ENCODE peak calls at places on chromosome 19, in six cellular contexts. One of them, this sample, is unnamed.

GRCh38 chr19:7483720-7484201 is 5.1 kb downstream of the PEX11G start:
- DNase-seq in NCI-H774: no peak
- DNase-seq in posterior cingulate gyrus: no peak
- DNase-seq in AG09309: no peak
- DNase-seq in skeletal muscle cell: no peak
- DNase-seq in GM04504: no peak
- DNase-seq in this sample: no peak

GRCh38 chr19:9917322-9917721 is 19.0 kb downstream of the OLFM2 start:
- DNase-seq in NCI-H774: peak; percentile 45
- DNase-seq in posterior cingulate gyrus: no peak
- DNase-seq in AG09309: no peak
- DNase-seq in skeletal muscle cell: no peak
- DNase-seq in GM04504: no peak
- DNase-seq in this sample: no peak

GRCh38 chr19:37867831-37868230 is 38.6 kb downstream of the WDR87 start:
- DNase-seq in skeletal muscle cell: peak; percentile 34
- DNase-seq in GM04504: peak; percentile 65
- DNase-seq in posterior cingulate gyrus: no peak
- DNase-seq in NCI-H774: no peak
- DNase-seq in AG09309: peak; percentile 37
- DNase-seq in this sample: no peak

GRCh38 chr19:51567583-51567982 is 3.5 kb upstream of the ZNF175 start:
- DNase-seq in AG09309: no peak
- DNase-seq in skeletal muscle cell: no peak
- DNase-seq in NCI-H774: no peak
- DNase-seq in GM04504: no peak
- DNase-seq in posterior cingulate gyrus: no peak
- DNase-seq in this sample: no peak

GRCh38 chr19:6532244-6532999 is 1.6 kb downstream of the TNFSF9 start:
- DNase-seq in posterior cingulate gyrus: no peak
- DNase-seq in NCI-H774: no peak
- DNase-seq in GM04504: no peak
- DNase-seq in skeletal muscle cell: no peak
- DNase-seq in AG09309: no peak
- DNase-seq in this sample: no peak

GRCh38 chr19:38209671-38210457 is 14.2 kb downstream of the DPF1 start:
- DNase-seq in posterior cingulate gyrus: peak; percentile 88
- DNase-seq in skeletal muscle cell: peak; percentile 29
- DNase-seq in GM04504: no peak
- DNase-seq in NCI-H774: no peak
- DNase-seq in AG09309: no peak
- DNase-seq in this sample: no peak

GRCh38 chr19:55156202-55157063 is 1.1 kb downstream of the TNNI3 start:
- DNase-seq in NCI-H774: peak; percentile 88
- DNase-seq in skeletal muscle cell: no peak
- DNase-seq in AG09309: no peak
- DNase-seq in posterior cingulate gyrus: no peak
- DNase-seq in GM04504: peak; percentile 14
- DNase-seq in this sample: no peak

GRCh38 chr19:46955114-46955812 is 64.4 kb upstream of the NPAS1 start:
- DNase-seq in NCI-H774: no peak
- DNase-seq in GM04504: no peak
- DNase-seq in AG09309: no peak
- DNase-seq in skeletal muscle cell: no peak
- DNase-seq in posterior cingulate gyrus: no peak
- DNase-seq in this sample: no peak

GRCh38 chr19:2490659-2491058 is 14.7 kb downstream of the GADD45B start:
- DNase-seq in NCI-H774: no peak
- DNase-seq in posterior cingulate gyrus: no peak
- DNase-seq in skeletal muscle cell: no peak
- DNase-seq in GM04504: no peak
- DNase-seq in AG09309: no peak
- DNase-seq in this sample: no peak

GRCh38 chr19:2631213-2631821 is 71.2 kb downstream of the GNG7 start:
- DNase-seq in GM04504: no peak
- DNase-seq in NCI-H774: no peak
- DNase-seq in skeletal muscle cell: no peak
- DNase-seq in posterior cingulate gyrus: no peak
- DNase-seq in AG09309: no peak
- DNase-seq in this sample: no peak

GRCh38 chr19:45496349-45496953 is 396 bp downstream of the RTN2 start:
- DNase-seq in AG09309: no peak
- DNase-seq in posterior cingulate gyrus: no peak
- DNase-seq in GM04504: no peak
- DNase-seq in NCI-H774: no peak
- DNase-seq in skeletal muscle cell: no peak
- DNase-seq in this sample: no peak

GRCh38 chr19:46726551-46726950 is 9.6 kb upstream of the PRKD2 start:
- DNase-seq in GM04504: no peak
- DNase-seq in skeletal muscle cell: no peak
- DNase-seq in posterior cingulate gyrus: no peak
- DNase-seq in AG09309: no peak
- DNase-seq in NCI-H774: no peak
- DNase-seq in this sample: no peak

This sample was measured in cortex of kidney.